ENCODE peak calls at places on chromosomes 2 and 18, in four cellular contexts. Q is EL, H is HT-29, M is T-helper 2 cell. T is an unnamed sample.

GRCh38 chr2:187349328-187349944 is 98.6 kb downstream of the CALCRL start:
- DNase-seq in Q (no peak), H (no peak), M (no peak), T (no peak)

GRCh38 chr2:121429927-121430511 is 100.7 kb upstream of the RNU4ATAC start:
- DNase-seq in Q (no peak), H (no peak), M (no peak), T (no peak)

GRCh38 chr2:42862669-42863185 is 70.3 kb upstream of the HAAO start:
- DNase-seq in Q (no peak), H (no peak), M (no peak), T (no peak)

GRCh38 chr18:48009116-48009825 is 78.8 kb upstream of the SMAD2 start:
- DNase-seq in Q (no peak), H (peak), M (no peak), T (no peak)

GRCh38 chr2:237073552-237073951 is 12.1 kb upstream of the COPS8 start:
- DNase-seq in Q (peak), H (no peak), M (no peak), T (peak)

GRCh38 chr2:141941224-141941714 is 189.5 kb downstream of the LRP1B start:
- DNase-seq in Q (no peak), H (no peak), M (no peak), T (no peak)

GRCh38 chr18:78753240-78753639 is 226.4 kb upstream of the SALL3 start:
- DNase-seq in Q (no peak), H (no peak), M (no peak), T (no peak)

GRCh38 chr2:129906861-129907235 is 72.6 kb upstream of the RAB6C start:
- DNase-seq in Q (no peak), H (no peak), M (no peak), T (no peak)

GRCh38 chr2:101223814-101224231 is 28.9 kb upstream of the CNOT11 start:
- DNase-seq in Q (peak), H (no peak), M (peak), T (no peak)

GRCh38 chr18:35390956-35391695 is 14.0 kb upstream of the ZNF396 start:
- DNase-seq in Q (no peak), H (no peak), M (no peak), T (no peak)

GRCh38 chr2:182103531-182103930 is 117.9 kb downstream of the PPP1R1C start:
- DNase-seq in Q (no peak), H (no peak), M (no peak), T (no peak)

GRCh38 chr18:7789853-7790552 is 222.9 kb downstream of the PTPRM start:
- DNase-seq in Q (peak), H (peak), M (no peak), T (peak)

GRCh38 chr2:240528406-240529040 is 29.3 kb downstream of the ANKMY1 start:
- DNase-seq in Q (no peak), H (no peak), M (no peak), T (no peak)

GRCh38 chr18:13680612-13681011 is 45.7 kb downstream of the FAM210A start:
- DNase-seq in Q (no peak), H (peak), M (no peak), T (no peak)

GRCh38 chr2:127293386-127293757 is 572 bp downstream of the ERCC3 start:
- DNase-seq in Q (peak), H (no peak), M (no peak), T (no peak)

GRCh38 chr18:35436076-35436649 is 59.0 kb upstream of the ZNF396 start:
- DNase-seq in Q (peak), H (no peak), M (no peak), T (no peak)

GRCh38 chr2:10303634-10304378 is 1.1 kb downstream of the HPCAL1 start:
- DNase-seq in Q (peak), H (peak), M (peak), T (peak)

GRCh38 chr2:50295596-50295995 is 736.3 kb downstream of the NRXN1 start:
- DNase-seq in Q (no peak), H (no peak), M (no peak), T (no peak)

GRCh38 chr2:21256006-21256405 is 132.2 kb downstream of the TDRD15 start:
- DNase-seq in Q (no peak), H (peak), M (no peak), T (peak)

GRCh38 chr2:239964399-239965185 is 60.5 kb downstream of the NDUFA10 start:
- DNase-seq in Q (no peak), H (no peak), M (no peak), T (no peak)

GRCh38 chr2:98084151-98084868 is 2.7 kb upstream of the VWA3B start:
- DNase-seq in Q (no peak), H (no peak), M (no peak), T (no peak)

GRCh38 chr18:48853588-48853987 is 97.2 kb downstream of the SMAD7 start:
- DNase-seq in Q (no peak), H (no peak), M (no peak), T (no peak)

GRCh38 chr2:62547849-62548248 is 41.9 kb upstream of the TMEM17 start:
- DNase-seq in Q (no peak), H (no peak), M (no peak), T (no peak)

GRCh38 chr2:155250800-155251199 is 552.3 kb downstream of the KCNJ3 start:
- DNase-seq in Q (peak), H (peak), M (no peak), T (peak)

GRCh38 chr2:108949316-108950299 is 39.4 kb downstream of the EDAR start:
- DNase-seq in Q (no peak), H (no peak), M (no peak), T (no peak)

GRCh38 chr2:220227272-220227920 is 600.0 kb downstream of the SLC4A3 start:
- DNase-seq in Q (peak), H (no peak), M (no peak), T (no peak)

GRCh38 chr2:82740527-82740926 is 1718.6 kb downstream of the SUCLG1 start:
- DNase-seq in Q (no peak), H (no peak), M (no peak), T (no peak)

GRCh38 chr2:126946323-126947089 is 47.8 kb downstream of the TEX51 start:
- DNase-seq in Q (peak), H (no peak), M (no peak), T (no peak)

T was measured in Calu3.